ENCODE peak calls at places on chromosomes 4 and X, in four cellular contexts. One of them, this sample, is unnamed.

GRCh38 chr4:6640292-6641163 is at the start of gene MRFAP1:
- DNase-seq in Calu3: peak
- DNase-seq in NAMALWA: peak
- DNase-seq in stimulated activated CD4-positive, alpha-beta T cell treated with anti-CD3 and anti-CD28 coated beads, Interleukin-1b, Interleukin-23, amount 100 ng/mL, for 1 hour: peak
- DNase-seq in this sample: peak

GRCh38 chr4:123870283-123870876 is 473.8 kb downstream of the SPRY1 start:
- DNase-seq in Calu3: no peak
- DNase-seq in NAMALWA: no peak
- DNase-seq in stimulated activated CD4-positive, alpha-beta T cell treated with anti-CD3 and anti-CD28 coated beads, Interleukin-1b, Interleukin-23, amount 100 ng/mL, for 1 hour: no peak
- DNase-seq in this sample: no peak

GRCh38 chr4:140233811-140234696 is 80.1 kb upstream of the MAML3 start:
- DNase-seq in NAMALWA: peak
- DNase-seq in stimulated activated CD4-positive, alpha-beta T cell treated with anti-CD3 and anti-CD28 coated beads, Interleukin-1b, Interleukin-23, amount 100 ng/mL, for 1 hour: no peak
- DNase-seq in Calu3: no peak
- DNase-seq in this sample: no peak

GRCh38 chr4:4424499-4425115 is 37.7 kb downstream of the NSG1 start:
- DNase-seq in NAMALWA: no peak
- DNase-seq in stimulated activated CD4-positive, alpha-beta T cell treated with anti-CD3 and anti-CD28 coated beads, Interleukin-1b, Interleukin-23, amount 100 ng/mL, for 1 hour: no peak
- DNase-seq in Calu3: no peak
- DNase-seq in this sample: peak

GRCh38 chrX:129718701-129719100 is 20.1 kb upstream of the XPNPEP2 start:
- DNase-seq in stimulated activated CD4-positive, alpha-beta T cell treated with anti-CD3 and anti-CD28 coated beads, Interleukin-1b, Interleukin-23, amount 100 ng/mL, for 1 hour: no peak
- DNase-seq in Calu3: no peak
- DNase-seq in NAMALWA: no peak
- DNase-seq in this sample: no peak

GRCh38 chr4:3747582-3747906 is 18.6 kb upstream of the ADRA2C start:
- DNase-seq in Calu3: no peak
- DNase-seq in NAMALWA: peak
- DNase-seq in stimulated activated CD4-positive, alpha-beta T cell treated with anti-CD3 and anti-CD28 coated beads, Interleukin-1b, Interleukin-23, amount 100 ng/mL, for 1 hour: no peak
- DNase-seq in this sample: no peak

GRCh38 chr4:113300384-113301011 is 251.0 kb downstream of the ANK2 start:
- DNase-seq in Calu3: peak
- DNase-seq in NAMALWA: no peak
- DNase-seq in stimulated activated CD4-positive, alpha-beta T cell treated with anti-CD3 and anti-CD28 coated beads, Interleukin-1b, Interleukin-23, amount 100 ng/mL, for 1 hour: no peak
- DNase-seq in this sample: no peak

GRCh38 chr4:123408471-123409084 is 12.0 kb downstream of the SPRY1 start:
- DNase-seq in Calu3: no peak
- DNase-seq in stimulated activated CD4-positive, alpha-beta T cell treated with anti-CD3 and anti-CD28 coated beads, Interleukin-1b, Interleukin-23, amount 100 ng/mL, for 1 hour: no peak
- DNase-seq in NAMALWA: no peak
- DNase-seq in this sample: no peak

GRCh38 chr4:186260504-186261448 is 5.2 kb upstream of the F11 start:
- DNase-seq in stimulated activated CD4-positive, alpha-beta T cell treated with anti-CD3 and anti-CD28 coated beads, Interleukin-1b, Interleukin-23, amount 100 ng/mL, for 1 hour: no peak
- DNase-seq in Calu3: peak
- DNase-seq in NAMALWA: no peak
- DNase-seq in this sample: no peak

GRCh38 chrX:545488-545887 is 85.1 kb upstream of the SHOX start:
- DNase-seq in stimulated activated CD4-positive, alpha-beta T cell treated with anti-CD3 and anti-CD28 coated beads, Interleukin-1b, Interleukin-23, amount 100 ng/mL, for 1 hour: no peak
- DNase-seq in NAMALWA: no peak
- DNase-seq in Calu3: no peak
- DNase-seq in this sample: peak

This sample was measured in osteocyte.